ENCODE peak calls at places on chromosome 12, in four cellular contexts. R is IMR-90, Z is heart left ventricle, V is testis. A is an unnamed sample.

GRCh38 chr12:42696424-42697149 is 107.0 kb upstream of the PRICKLE1 start:
- DNase-seq in V (peak), Z (peak), R (peak), A (peak)

GRCh38 chr12:115118177-115118724 is 434.3 kb upstream of the TBX3 start:
- DNase-seq in R (peak), Z (no peak), V (no peak), A (no peak)

GRCh38 chr12:40577834-40578233 is 114.4 kb upstream of the CNTN1 start:
- DNase-seq in R (no peak), Z (no peak), V (no peak), A (no peak)

GRCh38 chr12:28870839-28871440 is 278.1 kb upstream of the FAR2 start:
- DNase-seq in V (no peak), R (peak), Z (no peak), A (no peak)

GRCh38 chr12:99498756-99499155 is 148.8 kb upstream of the GARIN6 start:
- DNase-seq in R (peak), V (no peak), Z (no peak), A (no peak)

GRCh38 chr12:103632554-103633216 is 45.6 kb downstream of the STAB2 start:
- DNase-seq in Z (peak), V (peak), R (peak), A (peak)

GRCh38 chr12:119061208-119061796 is 80.0 kb downstream of the SRRM4 start:
- DNase-seq in Z (no peak), V (peak), R (peak), A (peak)

GRCh38 chr12:82730832-82731497 is 44.3 kb downstream of the TMTC2 start:
- DNase-seq in R (peak), Z (no peak), V (no peak), A (no peak)

GRCh38 chr12:61854902-61855301 is 405.3 kb upstream of the USP15 start:
- DNase-seq in Z (no peak), V (no peak), R (no peak), A (no peak)

GRCh38 chr12:89464974-89465592 is 59.5 kb downstream of the GALNT4 start:
- DNase-seq in Z (no peak), V (no peak), R (peak), A (no peak)

GRCh38 chr12:9064201-9064814 is 51.4 kb downstream of the A2M start:
- DNase-seq in V (peak), R (peak), Z (peak), A (peak)

GRCh38 chr12:27338473-27338872 is 5.8 kb downstream of the BMAL2 start:
- DNase-seq in R (no peak), Z (no peak), V (no peak), A (no peak)

GRCh38 chr12:88579941-88580871 is at the start of gene KITLG:
- DNase-seq in Z (peak), V (peak), R (peak), A (peak)

GRCh38 chr12:25960176-25960575 is 1.7 kb downstream of the RASSF8 start:
- DNase-seq in V (peak), R (peak), Z (no peak), A (no peak)

GRCh38 chr12:49623142-49623899 is at the start of gene PRPF40B:
- DNase-seq in Z (peak), V (peak), R (peak), A (peak)

GRCh38 chr12:96448287-96448686 is 41.1 kb upstream of the CFAP54 start:
- DNase-seq in R (peak), Z (no peak), V (no peak), A (no peak)

GRCh38 chr12:115440438-115440837 is 756.5 kb upstream of the TBX3 start:
- DNase-seq in R (peak), Z (peak), V (no peak), A (peak)

GRCh38 chr12:124869011-124869665 is 5.5 kb upstream of the SCARB1 start:
- DNase-seq in R (no peak), V (no peak), Z (no peak), A (no peak)

GRCh38 chr12:65891219-65891618 is 66.9 kb downstream of the HMGA2 start:
- DNase-seq in V (no peak), Z (no peak), R (peak), A (no peak)

GRCh38 chr12:50059440-50060119 is 2.2 kb downstream of the ASIC1 start:
- DNase-seq in Z (no peak), R (peak), V (no peak), A (no peak)

GRCh38 chr12:13390381-13390856 is 193.9 kb downstream of the EMP1 start:
- DNase-seq in Z (peak), V (peak), R (peak), A (peak)

GRCh38 chr12:52144512-52145227 is 47.1 kb downstream of the KRT80 start:
- DNase-seq in V (no peak), R (no peak), Z (peak), A (no peak)

GRCh38 chr12:88931598-88931997 is 351.3 kb upstream of the KITLG start:
- DNase-seq in V (no peak), R (no peak), Z (no peak), A (no peak)

GRCh38 chr12:116525418-116526001 is 33.7 kb upstream of the MAP1LC3B2 start:
- DNase-seq in Z (no peak), R (peak), V (peak), A (peak)

GRCh38 chr12:5965950-5966383 is 20.9 kb upstream of the ANO2 start:
- DNase-seq in R (peak), V (peak), Z (no peak), A (peak)

GRCh38 chr12:29711381-29711780 is 72.4 kb downstream of the TMTC1 start:
- DNase-seq in Z (no peak), R (no peak), V (no peak), A (no peak)

DNA sequence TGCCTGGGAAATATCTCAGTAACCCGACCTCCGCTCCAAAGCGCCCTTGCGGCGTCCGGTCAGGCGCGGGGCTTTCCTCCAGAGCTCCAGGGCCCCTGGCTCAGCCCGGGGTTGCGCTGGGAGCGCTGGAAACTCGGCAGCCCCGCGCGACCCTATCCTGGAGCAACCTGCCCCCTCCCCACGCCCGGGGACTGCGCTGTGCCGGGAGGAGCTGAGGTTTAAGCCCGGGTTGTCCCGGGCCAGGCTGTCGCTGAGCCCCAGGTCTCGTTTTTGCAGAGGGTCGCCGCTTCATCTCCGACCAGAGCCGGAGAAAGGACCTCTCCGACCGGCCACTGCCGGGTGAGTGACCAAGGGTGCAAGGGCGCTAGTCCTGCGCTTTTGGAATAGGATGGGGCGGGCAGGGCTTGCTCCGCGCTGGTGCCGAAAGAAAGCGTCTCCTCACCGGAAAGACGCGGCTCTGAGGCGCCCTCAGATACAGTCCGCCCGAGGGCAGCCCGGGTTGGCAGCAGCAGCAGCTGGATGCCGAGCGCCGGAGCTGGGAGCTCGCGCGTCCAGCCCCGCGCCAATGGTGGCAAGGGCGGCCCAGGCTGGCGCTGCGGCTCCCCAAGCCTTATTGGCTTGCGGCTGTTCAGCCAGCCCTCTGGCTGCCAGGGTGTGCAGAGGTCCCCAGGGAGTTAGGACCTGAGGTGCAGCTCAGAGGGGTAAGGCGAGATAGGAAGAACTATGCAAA is 1.5 kb downstream of the SPX start:
- DNase-seq in V (peak), Z (peak), R (peak), A (peak)
- TF ChIP-seq POLR2A in V (no peak), Z (no peak), R (no peak), A (no peak)

GRCh38 chr12:31959701-31960391 is 631 bp downstream of the RESF1 start:
- DNase-seq in V (peak), R (peak), Z (peak), A (peak)

GRCh38 chr12:31962076-31962475 is 2.9 kb downstream of the RESF1 start:
- DNase-seq in V (no peak), R (no peak), Z (no peak), A (no peak)

GRCh38 chr12:31958601-31959000 is 614 bp upstream of the RESF1 start:
- DNase-seq in V (no peak), R (no peak), Z (no peak), A (no peak)

GRCh38 chr12:31961137-31961536 is 1.9 kb downstream of the RESF1 start:
- DNase-seq in R (no peak), V (no peak), Z (no peak), A (no peak)

GRCh38 chr12:31959051-31959700 is at the start of gene RESF1:
- DNase-seq in V (peak), Z (peak), R (peak), A (peak)
- TF ChIP-seq POLR2A in V (no peak), Z (no peak), R (peak), A (no peak)

DNA sequence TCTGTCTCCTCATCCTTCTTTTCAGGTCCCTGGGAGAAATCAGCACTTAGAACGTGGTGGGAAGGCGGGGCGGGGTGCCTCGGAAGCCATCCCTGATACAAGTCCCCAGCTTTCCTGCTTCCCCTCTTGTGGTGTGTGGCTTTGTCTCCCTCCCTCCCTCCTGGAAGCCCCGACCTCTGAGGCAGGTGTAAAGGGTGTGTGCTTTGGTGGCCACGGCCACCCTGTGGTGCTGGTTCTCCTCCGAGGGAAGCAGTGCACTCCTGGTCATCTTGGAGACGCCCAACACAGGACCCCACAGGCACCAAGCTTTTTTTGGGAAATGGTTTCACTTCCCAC is 2.0 kb downstream of the B3GNT4 start:
- DNase-seq in Z (no peak), V (no peak), R (no peak), A (no peak)
- TF ChIP-seq POLR2A in Z (no peak), V (no peak), R (no peak), A (no peak)

DNA sequence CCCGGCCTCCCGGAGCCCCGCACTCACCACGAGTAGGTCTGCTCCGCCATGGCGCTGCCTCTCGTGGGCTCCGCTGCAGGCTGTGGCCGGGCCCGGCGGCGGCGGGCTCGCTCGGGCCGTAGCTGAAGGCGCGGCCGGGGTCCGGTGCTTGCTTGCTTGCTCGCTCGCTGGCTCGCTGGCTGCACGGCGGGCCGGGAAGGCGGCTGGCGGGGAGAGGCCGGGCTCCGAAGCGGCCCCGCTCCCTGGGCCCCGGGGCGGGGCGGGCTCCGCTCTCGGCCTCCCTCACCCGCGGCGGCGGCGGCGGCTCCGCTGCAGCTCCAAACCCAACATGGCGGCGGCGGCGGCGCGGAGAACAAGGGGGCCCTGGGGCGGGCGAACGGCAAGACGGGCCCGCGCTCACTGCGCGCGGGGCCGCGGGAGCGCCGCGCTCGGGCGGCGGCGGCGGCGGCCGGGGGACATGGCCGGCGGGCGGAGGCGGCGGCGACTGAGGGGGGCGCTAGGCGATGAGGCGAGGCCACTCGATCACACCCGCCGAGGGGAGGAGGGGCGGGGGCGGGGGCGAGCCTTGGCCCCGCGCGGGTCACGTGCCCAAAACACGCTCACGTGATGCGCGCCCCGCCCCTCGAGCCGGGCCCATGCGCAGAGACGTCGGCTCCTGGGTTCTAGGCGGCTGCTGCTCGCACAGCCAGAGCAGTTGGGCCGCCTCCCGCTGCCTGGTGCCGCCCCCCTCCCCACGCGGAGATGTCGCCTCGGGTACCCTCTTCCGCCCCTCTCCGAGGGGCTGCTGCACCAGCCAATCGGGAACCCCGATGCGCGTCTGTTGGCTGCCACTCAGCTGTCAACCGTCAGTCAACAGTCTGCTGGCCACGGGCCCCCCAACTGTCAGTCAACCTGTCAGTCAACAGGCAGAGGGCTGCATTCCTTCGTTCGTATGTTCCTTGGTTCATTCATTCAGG is at the start of gene SPPL3:
- DNase-seq in Z (peak), V (peak), R (peak), A (peak)
- TF ChIP-seq POLR2A in Z (no peak), V (peak), R (no peak), A (no peak)

GRCh38 chr12:53483225-53483978 is 15.9 kb downstream of the MAP3K12 start:
- DNase-seq in V (no peak), Z (no peak), R (no peak), A (no peak)
- TF ChIP-seq POLR2A in V (no peak), Z (no peak), R (no peak), A (no peak)

DNA sequence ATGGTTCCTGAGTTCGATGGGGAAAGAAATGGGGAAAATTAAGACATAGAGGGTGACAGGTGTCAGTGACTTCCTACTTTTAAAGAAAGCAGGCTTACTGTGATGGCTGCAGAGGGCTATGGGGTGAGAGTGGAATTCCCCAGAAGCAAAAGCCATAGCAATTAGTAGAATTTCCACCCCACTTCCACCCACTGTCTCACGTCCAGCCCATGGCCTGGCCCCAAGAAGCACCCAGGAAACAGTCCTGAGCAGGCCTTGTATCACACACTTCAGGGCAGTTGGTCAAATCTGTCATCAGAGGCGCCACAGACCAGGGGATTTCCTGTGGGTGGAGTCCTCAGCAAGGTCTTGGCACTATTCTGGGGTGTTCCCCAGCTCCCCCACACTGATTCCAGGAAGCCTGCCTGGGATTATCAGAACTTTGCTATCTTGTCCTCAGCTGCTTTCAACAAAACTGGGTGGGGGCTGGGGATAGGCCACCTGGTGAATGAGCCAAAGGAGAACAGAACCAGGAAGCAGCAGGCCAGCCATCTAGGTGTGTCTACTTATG is 120.1 kb upstream of the CCND2 start:
- DNase-seq in V (no peak), R (no peak), Z (no peak), A (no peak)
- TF ChIP-seq POLR2A in V (no peak), R (no peak), Z (no peak), A (no peak)

DNA sequence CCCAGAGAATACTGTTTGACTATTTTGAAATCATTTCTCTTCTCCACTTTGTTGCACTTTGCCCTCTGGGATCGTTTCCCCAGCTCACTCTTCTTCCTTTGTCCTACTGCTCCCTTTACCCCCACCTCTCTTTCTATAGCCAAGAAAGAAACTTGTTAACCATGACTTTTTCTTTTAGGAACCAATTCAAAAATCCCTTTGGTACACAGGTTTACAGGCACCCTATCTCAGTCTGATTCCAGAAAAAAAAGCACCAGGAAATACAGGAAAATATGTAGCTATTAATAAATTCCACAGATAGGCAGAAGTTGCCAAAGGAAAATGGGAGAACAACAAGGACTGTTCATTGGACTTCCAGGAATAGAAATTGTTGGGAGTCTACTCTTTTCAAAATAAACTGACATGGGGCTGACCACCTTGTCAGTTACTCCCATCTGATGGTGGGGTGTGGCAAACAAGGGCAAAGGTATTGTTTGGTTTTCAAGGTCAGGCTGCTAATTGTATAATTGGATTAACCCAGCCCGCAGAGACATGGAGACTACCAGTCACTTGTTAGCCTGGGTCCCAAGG is 82.4 kb downstream of the CRADD start:
- DNase-seq in V (no peak), Z (no peak), R (no peak), A (no peak)
- TF ChIP-seq POLR2A in V (no peak), Z (no peak), R (no peak), A (no peak)

DNA sequence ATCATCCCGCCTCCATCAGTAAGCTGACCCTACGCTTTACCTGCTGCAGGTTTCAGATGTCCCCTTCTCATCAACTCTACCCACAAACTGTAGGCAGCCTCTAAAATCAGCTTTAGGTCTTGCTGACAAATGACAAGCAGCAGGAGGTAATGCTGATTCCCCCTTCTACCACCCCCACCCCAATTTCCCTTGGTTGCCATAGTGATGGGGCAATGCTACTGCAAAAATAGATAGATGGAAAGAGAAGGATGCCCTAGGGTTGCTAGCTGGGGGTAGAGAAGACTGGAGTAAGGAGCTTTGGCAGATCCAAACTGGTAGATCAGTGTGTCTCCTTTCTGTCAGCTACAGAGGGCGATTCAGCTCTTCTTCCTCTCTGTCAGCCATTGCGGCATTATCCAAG is 19.8 kb upstream of the PDE1B start:
- DNase-seq in V (no peak), R (no peak), Z (no peak), A (no peak)
- TF ChIP-seq POLR2A in V (no peak), R (no peak), Z (no peak), A (no peak)

GRCh38 chr12:121131941-121132341 is 735 bp upstream of the P2RX7 start:
- DNase-seq in V (no peak), R (no peak), Z (no peak), A (no peak)

GRCh38 chr12:121130866-121131373 is 1.8 kb upstream of the P2RX7 start:
- DNase-seq in R (no peak), Z (no peak), V (no peak), A (no peak)

GRCh38 chr12:121135320-121135719 is 2.6 kb downstream of the P2RX7 start:
- DNase-seq in V (no peak), R (no peak), Z (no peak), A (no peak)

GRCh38 chr12:121133838-121134237 is 1.2 kb downstream of the P2RX7 start:
- DNase-seq in R (no peak), Z (no peak), V (no peak), A (no peak)

GRCh38 chr12:121132601-121133481 is at the start of gene P2RX7:
- DNase-seq in V (peak), Z (peak), R (peak), A (peak)
- TF ChIP-seq POLR2A in V (no peak), Z (no peak), R (no peak), A (no peak)